ENCODE peak calls at places on chromosomes 3 and 15, in seven cellular contexts. One of them, this sample, is unnamed.

GRCh38 chr15:101058735-101059134 is 139.6 kb downstream of the LRRK1 start:
- DNase-seq in CD8-positive, alpha-beta T cell: no peak
- DNase-seq in astrocyte: no peak
- DNase-seq in AG08395: no peak
- DNase-seq in activated T-cell treated with anti-CD3 and anti-CD28 coated beads, Interleukin-2, amount 50 U/mL, for 48 hours: no peak
- DNase-seq in SJCRH30: no peak
- DNase-seq in endothelial cell: no peak
- DNase-seq in this sample: no peak

GRCh38 chr3:166100710-166101109 is 263.5 kb upstream of the BCHE start:
- DNase-seq in CD8-positive, alpha-beta T cell: no peak
- DNase-seq in astrocyte: peak
- DNase-seq in AG08395: no peak
- DNase-seq in activated T-cell treated with anti-CD3 and anti-CD28 coated beads, Interleukin-2, amount 50 U/mL, for 48 hours: no peak
- DNase-seq in SJCRH30: no peak
- DNase-seq in endothelial cell: no peak
- DNase-seq in this sample: peak

GRCh38 chr15:51721199-51721960 is 16.1 kb downstream of the LYSMD2 start:
- DNase-seq in CD8-positive, alpha-beta T cell: no peak
- DNase-seq in astrocyte: peak
- DNase-seq in AG08395: no peak
- DNase-seq in activated T-cell treated with anti-CD3 and anti-CD28 coated beads, Interleukin-2, amount 50 U/mL, for 48 hours: no peak
- DNase-seq in SJCRH30: no peak
- DNase-seq in endothelial cell: no peak
- DNase-seq in this sample: peak

GRCh38 chr3:99774467-99774866 is 43.2 kb upstream of the CMSS1 start:
- DNase-seq in CD8-positive, alpha-beta T cell: no peak
- DNase-seq in astrocyte: peak
- DNase-seq in AG08395: peak
- DNase-seq in activated T-cell treated with anti-CD3 and anti-CD28 coated beads, Interleukin-2, amount 50 U/mL, for 48 hours: no peak
- DNase-seq in SJCRH30: no peak
- DNase-seq in endothelial cell: no peak
- DNase-seq in this sample: peak

GRCh38 chr15:60916032-60916673 is 312.9 kb downstream of the RORA start:
- DNase-seq in CD8-positive, alpha-beta T cell: no peak
- DNase-seq in astrocyte: no peak
- DNase-seq in AG08395: no peak
- DNase-seq in activated T-cell treated with anti-CD3 and anti-CD28 coated beads, Interleukin-2, amount 50 U/mL, for 48 hours: no peak
- DNase-seq in SJCRH30: no peak
- DNase-seq in endothelial cell: no peak
- DNase-seq in this sample: no peak

GRCh38 chr3:151283907-151284461 is 5.6 kb upstream of the P2RY14 start:
- DNase-seq in CD8-positive, alpha-beta T cell: no peak
- DNase-seq in astrocyte: peak
- DNase-seq in AG08395: no peak
- DNase-seq in activated T-cell treated with anti-CD3 and anti-CD28 coated beads, Interleukin-2, amount 50 U/mL, for 48 hours: peak
- DNase-seq in SJCRH30: no peak
- DNase-seq in endothelial cell: no peak
- DNase-seq in this sample: peak

GRCh38 chr15:67824900-67825879 is at the start of gene SKOR1:
- DNase-seq in CD8-positive, alpha-beta T cell: no peak
- DNase-seq in astrocyte: peak
- DNase-seq in AG08395: peak
- DNase-seq in activated T-cell treated with anti-CD3 and anti-CD28 coated beads, Interleukin-2, amount 50 U/mL, for 48 hours: peak
- DNase-seq in SJCRH30: no peak
- DNase-seq in endothelial cell: peak
- DNase-seq in this sample: peak

GRCh38 chr15:47711654-47712053 is 5.7 kb upstream of the SEMA6D start:
- DNase-seq in CD8-positive, alpha-beta T cell: no peak
- DNase-seq in astrocyte: no peak
- DNase-seq in AG08395: no peak
- DNase-seq in activated T-cell treated with anti-CD3 and anti-CD28 coated beads, Interleukin-2, amount 50 U/mL, for 48 hours: no peak
- DNase-seq in SJCRH30: peak
- DNase-seq in endothelial cell: no peak
- DNase-seq in this sample: peak

GRCh38 chr3:44886561-44886960 is 12.2 kb downstream of the TGM4 start:
- DNase-seq in CD8-positive, alpha-beta T cell: no peak
- DNase-seq in astrocyte: peak
- DNase-seq in AG08395: no peak
- DNase-seq in activated T-cell treated with anti-CD3 and anti-CD28 coated beads, Interleukin-2, amount 50 U/mL, for 48 hours: no peak
- DNase-seq in SJCRH30: no peak
- DNase-seq in endothelial cell: no peak
- DNase-seq in this sample: peak

GRCh38 chr15:70474682-70475438 is 288.5 kb downstream of the UACA start:
- DNase-seq in CD8-positive, alpha-beta T cell: peak
- DNase-seq in astrocyte: peak
- DNase-seq in AG08395: peak
- DNase-seq in activated T-cell treated with anti-CD3 and anti-CD28 coated beads, Interleukin-2, amount 50 U/mL, for 48 hours: no peak
- DNase-seq in SJCRH30: no peak
- DNase-seq in endothelial cell: no peak
- DNase-seq in this sample: peak

GRCh38 chr3:25508901-25509300 is 80.8 kb downstream of the RARB start:
- DNase-seq in CD8-positive, alpha-beta T cell: no peak
- DNase-seq in astrocyte: peak
- DNase-seq in AG08395: peak
- DNase-seq in activated T-cell treated with anti-CD3 and anti-CD28 coated beads, Interleukin-2, amount 50 U/mL, for 48 hours: no peak
- DNase-seq in SJCRH30: no peak
- DNase-seq in endothelial cell: no peak
- DNase-seq in this sample: peak

GRCh38 chr15:31474059-31474868 is 147.6 kb downstream of the KLF13 start:
- DNase-seq in CD8-positive, alpha-beta T cell: no peak
- DNase-seq in astrocyte: no peak
- DNase-seq in AG08395: no peak
- DNase-seq in activated T-cell treated with anti-CD3 and anti-CD28 coated beads, Interleukin-2, amount 50 U/mL, for 48 hours: no peak
- DNase-seq in SJCRH30: no peak
- DNase-seq in endothelial cell: no peak
- DNase-seq in this sample: no peak

GRCh38 chr3:129745253-129745652 is 138.8 kb upstream of the PLXND1 start:
- DNase-seq in CD8-positive, alpha-beta T cell: no peak
- DNase-seq in astrocyte: peak
- DNase-seq in AG08395: no peak
- DNase-seq in activated T-cell treated with anti-CD3 and anti-CD28 coated beads, Interleukin-2, amount 50 U/mL, for 48 hours: no peak
- DNase-seq in SJCRH30: no peak
- DNase-seq in endothelial cell: no peak
- DNase-seq in this sample: no peak

GRCh38 chr15:43105077-43105769 is 615 bp downstream of the UBR1 start:
- DNase-seq in CD8-positive, alpha-beta T cell: peak
- DNase-seq in astrocyte: no peak
- DNase-seq in AG08395: peak
- DNase-seq in activated T-cell treated with anti-CD3 and anti-CD28 coated beads, Interleukin-2, amount 50 U/mL, for 48 hours: peak
- DNase-seq in SJCRH30: peak
- DNase-seq in endothelial cell: peak
- DNase-seq in this sample: peak

GRCh38 chr3:61894988-61895935 is 333.9 kb downstream of the PTPRG start:
- DNase-seq in CD8-positive, alpha-beta T cell: peak
- DNase-seq in astrocyte: peak
- DNase-seq in AG08395: peak
- DNase-seq in activated T-cell treated with anti-CD3 and anti-CD28 coated beads, Interleukin-2, amount 50 U/mL, for 48 hours: peak
- DNase-seq in SJCRH30: peak
- DNase-seq in endothelial cell: no peak
- DNase-seq in this sample: peak

GRCh38 chr3:127170794-127171193 is 22.1 kb upstream of the PRR23E start:
- DNase-seq in CD8-positive, alpha-beta T cell: no peak
- DNase-seq in astrocyte: peak
- DNase-seq in AG08395: peak
- DNase-seq in activated T-cell treated with anti-CD3 and anti-CD28 coated beads, Interleukin-2, amount 50 U/mL, for 48 hours: no peak
- DNase-seq in SJCRH30: peak
- DNase-seq in endothelial cell: no peak
- DNase-seq in this sample: no peak

This sample was measured in epithelial cell of esophagus.